ENCODE peak calls at places on chromosomes 1 and 21, in seven cellular contexts. One of them, this sample, is unnamed.

GRCh38 chr21:20451051-20451450 is 547.2 kb upstream of the NCAM2 start:
- DNase-seq in Panc1: no peak
- DNase-seq in HS-27A: no peak
- DNase-seq in choroid plexus epithelial cell: peak
- DNase-seq in body of pancreas: no peak
- DNase-seq in aorta: no peak
- DNase-seq in hippocampal formation: no peak
- DNase-seq in this sample: no peak

GRCh38 chr1:111402083-111402482 is 25.5 kb downstream of the OVGP1 start:
- DNase-seq in Panc1: no peak
- DNase-seq in HS-27A: no peak
- DNase-seq in choroid plexus epithelial cell: no peak
- DNase-seq in body of pancreas: no peak
- DNase-seq in aorta: no peak
- DNase-seq in hippocampal formation: no peak
- DNase-seq in this sample: no peak

GRCh38 chr1:112973788-112974187 is 17.8 kb upstream of the SLC16A1 start:
- DNase-seq in Panc1: no peak
- DNase-seq in HS-27A: no peak
- DNase-seq in choroid plexus epithelial cell: no peak
- DNase-seq in body of pancreas: no peak
- DNase-seq in aorta: no peak
- DNase-seq in hippocampal formation: no peak
- DNase-seq in this sample: no peak

GRCh38 chr1:233603366-233603927 is 10.5 kb upstream of the KCNK1 start:
- DNase-seq in Panc1: no peak
- DNase-seq in HS-27A: no peak
- DNase-seq in choroid plexus epithelial cell: no peak
- DNase-seq in body of pancreas: no peak
- DNase-seq in aorta: no peak
- DNase-seq in hippocampal formation: no peak
- DNase-seq in this sample: no peak

GRCh38 chr1:185626344-185626743 is 107.8 kb upstream of the HMCN1 start:
- DNase-seq in Panc1: no peak
- DNase-seq in HS-27A: no peak
- DNase-seq in choroid plexus epithelial cell: no peak
- DNase-seq in body of pancreas: no peak
- DNase-seq in aorta: no peak
- DNase-seq in hippocampal formation: no peak
- DNase-seq in this sample: no peak

GRCh38 chr1:220788900-220789299 is 2.2 kb downstream of the MTARC1 start:
- DNase-seq in Panc1: no peak
- DNase-seq in HS-27A: no peak
- DNase-seq in choroid plexus epithelial cell: no peak
- DNase-seq in body of pancreas: no peak
- DNase-seq in aorta: no peak
- DNase-seq in hippocampal formation: no peak
- DNase-seq in this sample: no peak

GRCh38 chr1:23471473-23472075 is 12.4 kb downstream of the ASAP3 start:
- DNase-seq in Panc1: no peak
- DNase-seq in HS-27A: no peak
- DNase-seq in choroid plexus epithelial cell: no peak
- DNase-seq in body of pancreas: no peak
- DNase-seq in aorta: no peak
- DNase-seq in hippocampal formation: no peak
- DNase-seq in this sample: no peak

GRCh38 chr1:62841587-62842169 is 57.7 kb downstream of the ATG4C start:
- DNase-seq in Panc1: peak
- DNase-seq in HS-27A: peak
- DNase-seq in choroid plexus epithelial cell: peak
- DNase-seq in body of pancreas: no peak
- DNase-seq in aorta: no peak
- DNase-seq in hippocampal formation: no peak
- DNase-seq in this sample: peak

GRCh38 chr1:156642265-156643185 is 608 bp downstream of the BCAN start:
- DNase-seq in Panc1: no peak
- DNase-seq in HS-27A: no peak
- DNase-seq in choroid plexus epithelial cell: no peak
- DNase-seq in body of pancreas: no peak
- DNase-seq in aorta: no peak
- DNase-seq in hippocampal formation: no peak
- DNase-seq in this sample: no peak